ENCODE peak calls at places on chromosomes 6 and 20, in five cellular contexts. N is mammary epithelial cell, R is cardiac muscle cell, G is fibroblast of lung, D is dorsolateral prefrontal cortex. E is an unnamed sample.

GRCh38 chr20:373171-373890 is 7.2 kb upstream of the TRIB3 start:
- DNase-seq in N (peak), R (no peak), G (peak), D (no peak), E (no peak)

GRCh38 chr20:23048283-23049200 is 930 bp downstream of the THBD start:
- DNase-seq in N (peak), R (peak), G (peak), D (no peak), E (peak)

GRCh38 chr6:89009624-89010059 is 46.2 kb upstream of the RNGTT start:
- DNase-seq in N (no peak), R (no peak), G (no peak), D (no peak), E (no peak)

GRCh38 chr6:34610819-34611477 is 54.8 kb upstream of the SPDEF start:
- DNase-seq in N (peak), R (no peak), G (peak), D (no peak), E (no peak)

GRCh38 chr6:9399916-9400315 is 964.6 kb upstream of the SLC35B3 start:
- DNase-seq in N (no peak), R (no peak), G (peak), D (no peak), E (no peak)

GRCh38 chr6:155125916-155126315 is 130.8 kb downstream of the TIAM2 start:
- DNase-seq in N (no peak), R (no peak), G (peak), D (no peak), E (no peak)

GRCh38 chr20:18657575-18657974 is 69.7 kb downstream of the DTD1 start:
- DNase-seq in N (peak), R (no peak), G (peak), D (no peak), E (no peak)

GRCh38 chr6:11810039-11810541 is 31.5 kb upstream of the ADTRP start:
- DNase-seq in N (peak), R (peak), G (peak), D (peak), E (no peak)

GRCh38 chr6:10585232-10585887 is 64.2 kb downstream of the GCNT2 start:
- DNase-seq in N (no peak), R (peak), G (peak), D (no peak), E (no peak)

GRCh38 chr6:122609881-122610689 is at the start of gene PKIB:
- DNase-seq in N (peak), R (peak), G (peak), D (peak), E (peak)
- TF ChIP-seq CTCF in N (peak), R (peak), G (peak), D (peak), E (no peak)

GRCh38 chr20:60206259-60206658 is 248.0 kb downstream of the CDH26 start:
- DNase-seq in N (peak), R (peak), G (peak), D (no peak), E (peak)
- TF ChIP-seq CTCF in N (peak), R (peak), G (peak), D (no peak), E (peak)

GRCh38 chr6:32196682-32197616 is 4.5 kb upstream of the GPSM3 start:
- DNase-seq in N (no peak), R (no peak), G (no peak), D (no peak), E (no peak)
- TF ChIP-seq CTCF in N (no peak), R (no peak), G (no peak), D (no peak), E (no peak)

GRCh38 chr6:136754820-136755219 is 37.5 kb downstream of the MAP3K5 start:
- DNase-seq in N (no peak), R (no peak), G (no peak), D (no peak), E (no peak)

GRCh38 chr6:136752554-136752953 is 39.7 kb downstream of the MAP3K5 start:
- DNase-seq in N (no peak), R (peak), G (no peak), D (no peak), E (no peak)

GRCh38 chr6:136753624-136754023 is 38.7 kb downstream of the MAP3K5 start:
- DNase-seq in N (peak), R (no peak), G (no peak), D (no peak), E (no peak)

GRCh38 chr6:136761227-136761922 is 30.9 kb downstream of the MAP3K5 start:
- DNase-seq in N (no peak), R (peak), G (peak), D (no peak), E (no peak)

GRCh38 chr6:136757150-136757549 is 35.1 kb downstream of the MAP3K5 start:
- DNase-seq in N (no peak), R (no peak), G (no peak), D (no peak), E (no peak)
- TF ChIP-seq CTCF in N (no peak), R (no peak), G (no peak), D (no peak), E (no peak)

DNA sequence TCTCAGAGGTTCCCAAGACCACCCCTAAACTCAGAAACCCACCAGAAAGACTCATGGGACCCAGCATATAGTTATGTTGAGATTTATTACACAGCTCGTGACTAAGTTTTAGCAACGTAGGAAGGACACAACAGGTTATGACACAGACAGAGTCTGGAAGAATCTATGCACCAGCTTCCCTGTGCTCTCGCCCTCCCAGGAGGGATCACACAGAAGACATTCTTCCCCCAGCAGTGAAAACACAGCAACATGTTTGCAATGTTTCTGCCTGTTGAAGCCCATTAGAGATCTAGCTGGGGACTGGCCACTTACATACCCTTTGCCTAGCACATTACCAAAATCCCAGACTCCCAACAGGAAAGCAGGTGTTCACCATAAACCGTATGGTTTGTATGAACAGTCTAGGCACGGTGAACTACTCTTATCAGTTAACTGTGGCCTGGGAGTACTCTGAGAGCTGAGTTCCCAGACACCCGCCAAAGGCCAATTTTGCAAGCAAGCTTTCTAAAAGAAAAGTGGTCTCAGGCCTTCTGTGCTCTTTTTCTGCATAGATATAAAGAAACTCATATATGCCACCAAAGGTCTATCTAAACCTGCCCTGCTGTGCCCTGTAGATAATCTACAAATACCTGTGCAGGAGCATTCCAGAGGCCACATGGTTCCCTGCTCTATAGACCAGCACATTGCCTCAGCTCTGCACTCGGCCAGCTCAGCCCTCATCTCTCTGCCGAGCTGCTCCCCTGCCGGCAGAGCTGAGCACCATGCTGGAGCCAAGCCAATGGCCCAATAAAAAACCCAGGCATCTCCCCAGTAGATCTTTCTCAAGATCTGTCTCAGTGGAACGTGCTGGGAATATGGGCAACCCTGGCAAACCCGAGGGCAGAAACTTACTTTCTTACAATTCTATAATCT is 69.6 kb upstream of the SMIM28 start:
- DNase-seq in N (no peak), R (no peak), G (no peak), D (no peak), E (no peak)
- TF ChIP-seq CTCF in N (no peak), R (peak), G (peak), D (no peak), E (no peak)

DNA sequence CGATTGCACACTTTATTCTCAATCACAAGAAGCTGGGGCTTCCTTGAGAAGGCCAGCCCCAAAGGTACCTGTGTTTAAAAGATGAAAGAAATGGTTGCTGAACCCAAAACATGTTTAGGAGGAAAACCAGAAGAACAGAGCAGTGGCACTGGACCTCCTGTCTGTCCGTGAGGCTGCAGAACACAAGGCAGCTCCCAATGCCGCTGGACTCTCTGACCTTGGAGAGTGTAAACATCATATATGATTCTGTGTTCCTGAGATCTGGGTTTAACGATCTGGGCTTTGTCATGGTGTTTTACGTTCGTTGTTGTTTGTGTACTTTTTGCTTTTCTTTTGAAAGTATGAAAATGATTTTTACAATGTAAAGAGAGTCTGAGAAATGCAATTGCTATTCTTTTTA is 106.1 kb downstream of the SLC22A3 start:
- DNase-seq in N (no peak), R (no peak), G (no peak), D (no peak), E (no peak)
- TF ChIP-seq CTCF in N (no peak), R (no peak), G (no peak), D (no peak), E (no peak)

GRCh38 chr6:55293116-55293515 is 34.2 kb upstream of the GFRAL start:
- DNase-seq in N (no peak), R (peak), G (peak), D (no peak), E (no peak)
- TF ChIP-seq CTCF in N (peak), R (peak), G (peak), D (no peak), E (peak)

DNA sequence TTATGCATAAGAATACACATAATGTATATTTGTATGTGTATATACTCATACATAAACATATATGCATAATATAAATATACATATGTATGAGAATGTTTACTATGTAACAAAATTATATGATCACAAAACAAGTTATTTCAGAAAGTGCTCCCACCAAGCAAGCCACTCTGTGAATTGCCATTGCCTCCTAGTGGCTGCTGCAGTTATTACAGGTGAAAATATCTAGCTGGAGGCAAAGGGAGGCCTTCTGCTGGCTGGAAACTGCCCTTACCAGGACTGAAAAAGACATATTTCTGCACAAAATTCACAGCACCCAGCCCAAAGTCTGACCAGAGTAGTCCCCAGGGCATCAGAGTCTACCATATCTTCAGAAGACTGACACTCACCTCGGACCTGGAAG is 14.4 kb upstream of the ADAM33 start:
- DNase-seq in N (no peak), R (no peak), G (peak), D (no peak), E (no peak)
- TF ChIP-seq CTCF in N (peak), R (peak), G (peak), D (no peak), E (peak)

DNA sequence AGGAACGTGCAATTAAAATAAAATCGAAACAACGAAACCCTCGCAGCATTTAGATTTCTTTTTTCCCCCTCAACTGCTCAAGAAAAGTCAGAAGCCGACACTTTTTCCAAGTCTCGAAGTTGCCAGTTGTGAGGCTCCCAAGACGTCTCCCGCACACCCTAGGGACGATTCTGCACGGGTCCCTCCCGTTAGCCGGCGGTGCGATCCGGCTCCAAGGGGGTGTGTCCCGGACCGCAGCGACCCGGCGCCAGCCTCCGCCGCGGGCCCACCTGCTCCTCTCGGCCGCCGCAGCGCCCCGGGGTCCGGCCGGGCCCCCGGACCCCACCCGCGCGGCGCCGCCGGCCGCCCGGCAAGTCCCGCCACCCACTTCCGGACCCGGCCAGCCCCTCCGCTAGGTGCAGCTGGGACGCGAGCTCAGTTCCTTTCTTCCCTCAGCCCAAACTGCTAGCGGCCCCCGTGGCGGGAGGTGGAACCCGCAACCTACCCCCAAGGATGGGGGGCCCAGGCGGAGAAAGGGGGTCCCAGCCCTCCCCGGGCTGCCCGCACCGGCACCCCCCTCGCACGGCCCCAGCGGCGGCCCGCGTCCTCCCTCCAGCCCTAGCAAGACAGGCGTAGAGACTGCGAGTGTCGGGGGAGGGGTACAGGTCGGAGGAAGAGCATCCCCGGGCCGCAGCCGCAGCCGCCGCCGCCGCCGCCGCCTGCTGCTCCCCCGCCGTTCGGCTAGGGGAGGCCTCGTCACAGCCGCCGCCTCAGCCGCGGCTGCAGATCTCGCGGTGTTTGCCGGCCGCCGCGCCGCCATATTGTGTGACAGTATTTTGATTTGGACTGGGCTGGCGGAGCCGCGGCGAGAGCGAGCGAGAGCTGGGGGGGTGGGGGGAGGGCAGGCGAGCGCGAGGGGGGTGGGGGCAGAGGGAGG is 514 bp upstream of the TAB2 start:
- DNase-seq in N (peak), R (peak), G (peak), D (peak), E (peak)
- TF ChIP-seq CTCF in N (no peak), R (no peak), G (peak), D (no peak), E (peak)

GRCh38 chr6:104784884-104785283 is 74.8 kb downstream of the HACE1 start:
- DNase-seq in N (no peak), R (no peak), G (no peak), D (no peak), E (no peak)
- TF ChIP-seq CTCF in N (no peak), R (no peak), G (no peak), D (no peak), E (no peak)